ENCODE peak calls at places on chromosomes 13 and 19, in five cellular contexts. Z is tibial nerve, H is left lung, G is fibroblast of lung, Y is cardiac muscle cell. W is an unnamed sample.

GRCh38 chr19:55552620-55553019 is 7.3 kb upstream of the SBK3 start:
- DNase-seq in Z (no peak), G (peak; percentile 49), H (no peak), Y (peak; percentile 92), W (no peak)

GRCh38 chr13:99434258-99434788 is 66.9 kb upstream of the TM9SF2 start:
- DNase-seq in H (no peak), Y (no peak), G (no peak), Z (no peak), W (no peak)

GRCh38 chr19:275958-276646 is 15.1 kb downstream of the PLPP2 start:
- DNase-seq in G (no peak), Z (no peak), Y (no peak), H (no peak), W (no peak)

GRCh38 chr13:110341445-110342247 is 34.6 kb downstream of the COL4A2 start:
- DNase-seq in H (no peak), G (peak; percentile 78), Y (peak; percentile 73), Z (no peak), W (no peak)

GRCh38 chr13:31638577-31638976 is 100.7 kb upstream of the RXFP2 start:
- DNase-seq in Z (no peak), Y (peak; percentile 76), H (no peak), G (peak; percentile 37), W (no peak)

GRCh38 chr13:95536629-95537241 is 15.8 kb upstream of the CLDN10 start:
- DNase-seq in Y (peak; percentile 57), Z (no peak), H (no peak), G (peak; percentile 67), W (no peak)

GRCh38 chr13:94214979-94215378 is 264.5 kb downstream of the DCT start:
- DNase-seq in Y (no peak), Z (no peak), H (no peak), G (no peak), W (no peak)

GRCh38 chr13:102580552-102581169 is 16.1 kb upstream of the TPP2 start:
- DNase-seq in G (peak; percentile 84), Y (peak; percentile 81), Z (no peak), H (no peak), W (no peak)

GRCh38 chr13:57629391-57629804 is 2.1 kb upstream of the PCDH17 start:
- DNase-seq in G (peak; percentile 40), Y (peak; percentile 11), Z (no peak), H (no peak), W (no peak)

GRCh38 chr19:1206733-1207301 is 1.2 kb downstream of the STK11 start:
- DNase-seq in Z (no peak), Y (no peak), H (no peak), G (no peak), W (no peak)

GRCh38 chr13:84339456-84339855 is 457.2 kb upstream of the SLITRK1 start:
- DNase-seq in H (no peak), Z (no peak), Y (no peak), G (no peak), W (no peak)

GRCh38 chr19:10093295-10094186 is 7.4 kb downstream of the SHFL start:
- DNase-seq in Y (peak; percentile 18), G (no peak), H (no peak), Z (no peak), W (no peak)

GRCh38 chr19:33804021-33804799 is 7.5 kb downstream of the KCTD15 start:
- DNase-seq in H (no peak), Z (peak; percentile 25), Y (peak; percentile 80), G (peak; percentile 70), W (no peak)

GRCh38 chr19:35348909-35349611 is 1.4 kb downstream of the FFAR1 start:
- DNase-seq in H (no peak), G (no peak), Z (no peak), Y (no peak), W (peak; percentile 20)

GRCh38 chr13:96165840-96166239 is 75.9 kb downstream of the HS6ST3 start:
- DNase-seq in Z (no peak), H (no peak), Y (no peak), G (no peak), W (no peak)

GRCh38 chr19:39623946-39624345 is 21.6 kb downstream of the LGALS13 start:
- DNase-seq in G (no peak), Z (no peak), Y (no peak), H (no peak), W (no peak)

GRCh38 chr19:41936416-41936850 is 8.2 kb upstream of the ERFL start:
- DNase-seq in Z (no peak), Y (no peak), G (no peak), H (no peak), W (no peak)

GRCh38 chr19:29628661-29629385 is 22.7 kb downstream of the POP4 start:
- DNase-seq in G (no peak), H (peak; percentile 4), Y (no peak), Z (no peak), W (no peak)

GRCh38 chr13:79775830-79776229 is 294.9 kb downstream of the NDFIP2 start:
- DNase-seq in Z (no peak), G (peak; percentile 88), H (no peak), Y (peak; percentile 85), W (no peak)

GRCh38 chr13:73341748-73342147 is 282.9 kb downstream of the KLF5 start:
- DNase-seq in Z (no peak), Y (peak; percentile 25), G (no peak), H (no peak), W (no peak)

GRCh38 chr19:45852145-45852750 is 10.7 kb downstream of the SYMPK start:
- DNase-seq in Y (no peak), G (no peak), H (no peak), Z (no peak), W (no peak)

GRCh38 chr13:44853641-44854040 is 135.6 kb downstream of the NUFIP1 start:
- DNase-seq in G (no peak), Y (peak; percentile 21), H (no peak), Z (no peak), W (peak; percentile 32)

GRCh38 chr19:41334793-41335192 is 18.9 kb downstream of the TGFB1 start:
- DNase-seq in Z (no peak), Y (no peak), G (no peak), H (no peak), W (no peak)

GRCh38 chr19:35260694-35261304 is 8.0 kb upstream of the USF2 start:
- DNase-seq in H (peak; percentile 8), Y (no peak), Z (peak; percentile 5), G (no peak), W (peak; percentile 12)

GRCh38 chr19:17294051-17294891 is 9.0 kb downstream of the ABHD8 start:
- DNase-seq in Z (no peak), H (no peak), G (no peak), Y (no peak), W (no peak)

GRCh38 chr19:57269515-57270250 is 10.6 kb upstream of the ZNF460 start:
- DNase-seq in G (peak; percentile 75), H (no peak), Z (no peak), Y (peak; percentile 76), W (no peak)

GRCh38 chr13:92500192-92500591 is 726.4 kb upstream of the GPC6 start:
- DNase-seq in Z (no peak), Y (no peak), H (no peak), G (no peak), W (no peak)

GRCh38 chr19:48458016-48458415 is 2.6 kb downstream of the KCNJ14 start:
- DNase-seq in Y (peak; percentile 38), Z (no peak), G (peak; percentile 65), H (no peak), W (no peak)

GRCh38 chr19:16200038-16200775 is 2.5 kb downstream of the AP1M1 start:
- DNase-seq in Y (peak; percentile 80), Z (peak; percentile 31), G (peak; percentile 31), H (no peak), W (no peak)
- H3K4me1 ChIP-seq in Y (peaks cover 6% of the 10 kb centered on the region), Z (peaks cover 2% of the 10 kb centered on the region), G (peaks cover 28% of the 10 kb centered on the region), H (peaks cover 26% of the 10 kb centered on the region), W (peaks cover 7% of the 10 kb centered on the region)

GRCh38 chr13:40591091-40591490 is 75.3 kb downstream of the FOXO1 start:
- DNase-seq in H (no peak), Z (no peak), Y (no peak), G (no peak), W (no peak)

GRCh38 chr13:40592035-40592434 is 74.4 kb downstream of the FOXO1 start:
- DNase-seq in G (no peak), Z (no peak), Y (no peak), H (no peak), W (no peak)

GRCh38 chr13:40589285-40590109 is 76.9 kb downstream of the FOXO1 start:
- DNase-seq in H (peak; percentile 59), Y (peak; percentile 72), G (peak; percentile 49), Z (no peak), W (no peak)

GRCh38 chr13:40588101-40588500 is 78.3 kb downstream of the FOXO1 start:
- DNase-seq in G (no peak), Z (no peak), Y (no peak), H (no peak), W (no peak)

GRCh38 chr13:40590112-40590862 is 76.2 kb downstream of the FOXO1 start:
- DNase-seq in Z (no peak), H (no peak), G (no peak), Y (no peak), W (no peak)
- H3K4me1 ChIP-seq in Z (no peaks in the 10 kb centered on the region), H (peaks cover 38% of the 10 kb centered on the region), G (no peaks in the 10 kb centered on the region), Y (peaks cover 27% of the 10 kb centered on the region), W (peaks cover 11% of the 10 kb centered on the region)

GRCh38 chr13:42395066-42395821 is 123.3 kb downstream of the AKAP11 start:
- DNase-seq in H (no peak), Y (no peak), Z (no peak), G (no peak), W (no peak)
- H3K4me1 ChIP-seq in H (no peaks in the 10 kb centered on the region), Y (peaks cover 3% of the 10 kb centered on the region), Z (no peaks in the 10 kb centered on the region), G (no peaks in the 10 kb centered on the region), W (no peaks in the 10 kb centered on the region)

GRCh38 chr13:28609936-28610335 is 49.0 kb upstream of the POMP start:
- DNase-seq in G (peak; percentile 42), H (no peak), Z (no peak), Y (peak; percentile 39), W (no peak)
- H3K4me1 ChIP-seq in G (no peaks in the 10 kb centered on the region), H (no peaks in the 10 kb centered on the region), Z (no peaks in the 10 kb centered on the region), Y (no peaks in the 10 kb centered on the region), W (no peaks in the 10 kb centered on the region)

DNA sequence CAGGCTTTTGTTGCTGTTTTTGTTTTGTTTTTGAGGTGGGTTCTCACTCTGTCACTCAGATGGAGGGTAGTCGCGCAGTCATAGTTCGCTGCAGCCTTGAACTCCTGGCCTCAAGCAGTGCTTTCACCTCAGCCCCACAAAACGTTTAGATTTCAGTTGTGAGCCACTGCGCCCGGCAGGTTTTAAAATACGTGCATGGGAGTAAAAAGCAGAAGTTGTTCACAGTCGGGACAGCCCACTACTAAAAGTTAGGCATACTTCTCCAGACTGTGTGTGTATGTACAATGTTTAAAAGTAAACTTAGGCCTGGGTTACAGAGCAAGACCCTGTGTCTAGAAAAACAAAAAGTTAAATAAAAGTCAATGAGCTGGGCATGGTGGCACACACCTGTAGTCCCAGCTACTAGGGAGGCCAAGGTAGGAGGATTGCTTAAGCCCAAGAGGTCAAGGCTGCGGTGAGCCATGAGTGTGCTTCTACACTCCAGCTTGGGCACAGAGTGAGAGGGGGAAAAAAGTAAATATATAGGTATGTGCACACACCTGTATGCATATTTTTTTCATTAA is 6.1 kb downstream of the SAFB start:
- DNase-seq in Z (no peak), Y (no peak), G (no peak), H (no peak), W (no peak)
- H3K4me1 ChIP-seq in Z (no peaks in the 10 kb centered on the region), Y (peaks cover 7% of the 10 kb centered on the region), G (peaks cover 23% of the 10 kb centered on the region), H (peaks cover 54% of the 10 kb centered on the region), W (peaks cover 31% of the 10 kb centered on the region)

W was measured in breast epithelium.